ENCODE peak calls at places on chromosomes 3 and 15, in eight cellular contexts. One of them, this sample, is unnamed. For H3K27me3 and H3K36me3, the result is how much of the 10 kb centered on the place peaks cover.

GRCh38 chr3:83233715-83234114 is 1472.3 kb upstream of the GBE1 start:
- DNase-seq in HCT116: no peak
- DNase-seq in neuronal stem cell: no peak
- DNase-seq in GM12878: no peak
- DNase-seq in NT2/D1: no peak
- DNase-seq in colonic mucosa: no peak
- DNase-seq in K562: no peak
- DNase-seq in IMR-90: no peak
- DNase-seq in this sample: no peak

GRCh38 chr3:108407858-108408257 is 102.5 kb downstream of the MYH15 start:
- DNase-seq in colonic mucosa: no peak
- DNase-seq in HCT116: no peak
- DNase-seq in K562: no peak
- DNase-seq in GM12878: no peak
- DNase-seq in neuronal stem cell: no peak
- DNase-seq in IMR-90: no peak
- DNase-seq in NT2/D1: no peak
- DNase-seq in this sample: no peak

GRCh38 chr15:90364251-90364650 is 12.2 kb downstream of the ZNF774 start:
- DNase-seq in neuronal stem cell: no peak
- DNase-seq in IMR-90: peak
- DNase-seq in GM12878: no peak
- DNase-seq in NT2/D1: no peak
- DNase-seq in K562: no peak
- DNase-seq in colonic mucosa: no peak
- DNase-seq in HCT116: no peak
- DNase-seq in this sample: peak

GRCh38 chr15:40776537-40777141 is 6.9 kb downstream of the C15orf62 start:
- DNase-seq in HCT116: no peak
- DNase-seq in NT2/D1: no peak
- DNase-seq in GM12878: no peak
- DNase-seq in neuronal stem cell: no peak
- DNase-seq in IMR-90: peak
- DNase-seq in colonic mucosa: no peak
- DNase-seq in K562: no peak
- DNase-seq in this sample: peak

GRCh38 chr15:58862326-58862725 is 71.2 kb downstream of the SLTM start:
- DNase-seq in NT2/D1: no peak
- DNase-seq in GM12878: no peak
- DNase-seq in K562: no peak
- DNase-seq in colonic mucosa: no peak
- DNase-seq in neuronal stem cell: no peak
- DNase-seq in IMR-90: no peak
- DNase-seq in HCT116: no peak
- DNase-seq in this sample: no peak

GRCh38 chr3:190323241-190323617 is 983 bp upstream of the CLDN1 start:
- DNase-seq in GM12878: no peak
- DNase-seq in K562: no peak
- DNase-seq in colonic mucosa: no peak
- DNase-seq in NT2/D1: no peak
- DNase-seq in HCT116: no peak
- DNase-seq in IMR-90: no peak
- DNase-seq in neuronal stem cell: no peak
- DNase-seq in this sample: no peak

GRCh38 chr15:79406191-79406590 is 25.9 kb upstream of the MINAR1 start:
- DNase-seq in K562: no peak
- DNase-seq in neuronal stem cell: no peak
- DNase-seq in GM12878: no peak
- DNase-seq in IMR-90: no peak
- DNase-seq in NT2/D1: no peak
- DNase-seq in colonic mucosa: no peak
- DNase-seq in HCT116: no peak
- DNase-seq in this sample: no peak

GRCh38 chr3:136193273-136194043 is 2.7 kb downstream of the MSL2 start:
- DNase-seq in IMR-90: no peak
- DNase-seq in NT2/D1: no peak
- DNase-seq in K562: no peak
- DNase-seq in HCT116: no peak
- DNase-seq in neuronal stem cell: no peak
- DNase-seq in GM12878: no peak
- DNase-seq in colonic mucosa: no peak
- DNase-seq in this sample: peak

GRCh38 chr3:151819910-151820309 is 6.0 kb downstream of the AADAC start:
- DNase-seq in NT2/D1: no peak
- DNase-seq in HCT116: no peak
- DNase-seq in K562: no peak
- DNase-seq in colonic mucosa: no peak
- DNase-seq in GM12878: no peak
- DNase-seq in IMR-90: no peak
- DNase-seq in neuronal stem cell: no peak
- DNase-seq in this sample: no peak

GRCh38 chr15:90086868-90087268 is 15.4 kb downstream of the IDH2 start:
- DNase-seq in K562: peak
- DNase-seq in NT2/D1: no peak
- DNase-seq in IMR-90: peak
- DNase-seq in colonic mucosa: peak
- DNase-seq in HCT116: no peak
- DNase-seq in neuronal stem cell: no peak
- DNase-seq in GM12878: no peak
- DNase-seq in this sample: peak

GRCh38 chr3:25557641-25558040 is 107.1 kb downstream of the TOP2B start:
- DNase-seq in neuronal stem cell: no peak
- DNase-seq in colonic mucosa: no peak
- DNase-seq in GM12878: no peak
- DNase-seq in NT2/D1: no peak
- DNase-seq in IMR-90: no peak
- DNase-seq in K562: no peak
- DNase-seq in HCT116: no peak
- DNase-seq in this sample: no peak

GRCh38 chr3:185317674-185318073 is 45.3 kb upstream of the MAP3K13 start:
- DNase-seq in GM12878: no peak
- DNase-seq in IMR-90: no peak
- DNase-seq in colonic mucosa: no peak
- DNase-seq in HCT116: no peak
- DNase-seq in K562: no peak
- DNase-seq in NT2/D1: no peak
- DNase-seq in neuronal stem cell: no peak
- DNase-seq in this sample: peak

GRCh38 chr3:23945903-23946751 is 1.0 kb downstream of the NR1D2 start:
- DNase-seq in IMR-90: peak
- DNase-seq in neuronal stem cell: peak
- DNase-seq in NT2/D1: peak
- DNase-seq in HCT116: peak
- DNase-seq in K562: peak
- DNase-seq in colonic mucosa: peak
- DNase-seq in GM12878: peak
- DNase-seq in this sample: peak

GRCh38 chr3:187694801-187695200 is 7.6 kb downstream of the RTP2 start:
- DNase-seq in IMR-90: peak
- DNase-seq in neuronal stem cell: no peak
- DNase-seq in colonic mucosa: no peak
- DNase-seq in HCT116: no peak
- DNase-seq in NT2/D1: no peak
- DNase-seq in K562: no peak
- DNase-seq in GM12878: no peak
- DNase-seq in this sample: no peak

GRCh38 chr3:143771939-143772338 is 76.3 kb downstream of the SLC9A9 start:
- DNase-seq in IMR-90: no peak
- DNase-seq in GM12878: no peak
- DNase-seq in neuronal stem cell: no peak
- DNase-seq in HCT116: no peak
- DNase-seq in NT2/D1: no peak
- DNase-seq in colonic mucosa: no peak
- DNase-seq in K562: no peak
- DNase-seq in this sample: no peak

GRCh38 chr3:172347895-172348680 is 100.2 kb downstream of the GHSR start:
- DNase-seq in IMR-90: no peak
- DNase-seq in GM12878: no peak
- DNase-seq in NT2/D1: no peak
- DNase-seq in HCT116: peak
- DNase-seq in colonic mucosa: no peak
- DNase-seq in K562: no peak
- DNase-seq in neuronal stem cell: no peak
- DNase-seq in this sample: no peak

GRCh38 chr3:146701246-146701645 is 96.1 kb upstream of the PLSCR5 start:
- DNase-seq in colonic mucosa: no peak
- DNase-seq in K562: no peak
- DNase-seq in HCT116: no peak
- DNase-seq in IMR-90: no peak
- DNase-seq in GM12878: no peak
- DNase-seq in NT2/D1: no peak
- DNase-seq in neuronal stem cell: no peak
- DNase-seq in this sample: no peak

GRCh38 chr3:49625971-49626640 is 48.0 kb upstream of the APEH start:
- DNase-seq in K562: no peak
- DNase-seq in NT2/D1: no peak
- DNase-seq in colonic mucosa: no peak
- DNase-seq in GM12878: no peak
- DNase-seq in neuronal stem cell: no peak
- DNase-seq in HCT116: no peak
- DNase-seq in IMR-90: peak
- DNase-seq in this sample: no peak

GRCh38 chr15:46365612-46366011 is 730.8 kb downstream of the SQOR start:
- DNase-seq in K562: no peak
- DNase-seq in HCT116: no peak
- DNase-seq in IMR-90: no peak
- DNase-seq in colonic mucosa: no peak
- DNase-seq in NT2/D1: no peak
- DNase-seq in neuronal stem cell: no peak
- DNase-seq in GM12878: no peak
- DNase-seq in this sample: peak

DNA sequence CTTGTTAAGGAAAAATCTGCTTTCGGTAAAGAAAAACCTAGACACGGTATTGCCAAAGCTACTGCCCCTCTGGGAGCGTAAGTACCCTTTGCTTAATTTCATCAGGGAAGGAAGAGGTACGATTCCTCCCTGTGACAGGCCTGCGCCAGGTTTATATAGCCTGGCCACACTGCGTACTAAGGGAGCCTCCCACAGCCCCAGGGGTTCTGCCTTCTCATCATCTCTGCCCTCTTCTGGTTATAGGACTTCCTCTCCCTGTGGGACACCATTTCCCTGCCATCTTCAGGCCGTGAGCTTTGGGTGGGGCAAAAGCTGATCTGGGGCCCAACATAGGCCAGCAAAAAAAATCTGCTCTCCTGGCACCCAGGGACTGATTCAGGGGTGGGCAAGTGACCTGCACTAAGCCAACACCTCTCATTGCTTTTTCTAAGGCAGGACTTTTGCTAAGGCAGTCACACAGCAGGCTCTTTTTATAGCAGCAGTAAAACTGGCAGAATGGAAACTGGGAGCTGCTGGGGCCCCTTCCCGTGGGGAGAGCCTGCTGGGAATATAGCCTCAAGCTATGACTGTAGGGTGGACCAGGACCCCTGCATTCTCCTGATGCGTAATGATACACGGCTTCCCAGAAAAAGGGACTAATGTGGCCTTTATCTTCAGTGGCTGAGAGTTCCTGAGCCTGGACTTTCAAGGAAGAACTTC is 76.2 kb downstream of the PRICKLE2 start:
- DNase-seq in colonic mucosa: no peak
- DNase-seq in GM12878: no peak
- DNase-seq in HCT116: no peak
- DNase-seq in K562: no peak
- DNase-seq in IMR-90: no peak
- DNase-seq in NT2/D1: no peak
- DNase-seq in neuronal stem cell: no peak
- DNase-seq in this sample: no peak
- H3K9ac ChIP-seq in colonic mucosa: peak
- H3K9ac ChIP-seq in GM12878: no peak
- H3K9ac ChIP-seq in HCT116: no peak
- H3K9ac ChIP-seq in K562: no peak
- H3K9ac ChIP-seq in IMR-90: no peak
- H3K9ac ChIP-seq in NT2/D1: peak
- H3K9ac ChIP-seq in neuronal stem cell: no peak
- H3K9ac ChIP-seq in this sample: no peak

GRCh38 chr3:54122802-54123537 is 618 bp downstream of the CACNA2D3 start:
- DNase-seq in IMR-90: no peak
- DNase-seq in HCT116: no peak
- DNase-seq in neuronal stem cell: no peak
- DNase-seq in K562: no peak
- DNase-seq in NT2/D1: no peak
- DNase-seq in GM12878: no peak
- DNase-seq in colonic mucosa: no peak
- DNase-seq in this sample: peak
- H3K27me3 ChIP-seq in IMR-90: under half
- H3K27me3 ChIP-seq in HCT116: under half
- H3K27me3 ChIP-seq in neuronal stem cell: half or more
- H3K27me3 ChIP-seq in K562: under half
- H3K27me3 ChIP-seq in NT2/D1: half or more
- H3K27me3 ChIP-seq in GM12878: under half
- H3K27me3 ChIP-seq in colonic mucosa: under half
- H3K27me3 ChIP-seq in this sample: under half

GRCh38 chr3:16355864-16356263 is 90.9 kb downstream of the OXNAD1 start:
- DNase-seq in K562: no peak
- DNase-seq in GM12878: no peak
- DNase-seq in IMR-90: no peak
- DNase-seq in neuronal stem cell: no peak
- DNase-seq in HCT116: no peak
- DNase-seq in NT2/D1: no peak
- DNase-seq in colonic mucosa: no peak
- DNase-seq in this sample: no peak
- H3K36me3 ChIP-seq in K562: under half
- H3K36me3 ChIP-seq in GM12878: half or more
- H3K36me3 ChIP-seq in IMR-90: under half
- H3K36me3 ChIP-seq in neuronal stem cell: under half
- H3K36me3 ChIP-seq in HCT116: under half
- H3K36me3 ChIP-seq in NT2/D1: under half
- H3K36me3 ChIP-seq in colonic mucosa: under half
- H3K36me3 ChIP-seq in this sample: under half

GRCh38 chr3:142609136-142609535 is 12.9 kb downstream of the PLS1 start:
- DNase-seq in GM12878: no peak
- DNase-seq in NT2/D1: no peak
- DNase-seq in neuronal stem cell: no peak
- DNase-seq in colonic mucosa: no peak
- DNase-seq in IMR-90: no peak
- DNase-seq in K562: no peak
- DNase-seq in HCT116: no peak
- DNase-seq in this sample: no peak
- H3K9ac ChIP-seq in GM12878: no peak
- H3K9ac ChIP-seq in NT2/D1: no peak
- H3K9ac ChIP-seq in neuronal stem cell: no peak
- H3K9ac ChIP-seq in colonic mucosa: no peak
- H3K9ac ChIP-seq in IMR-90: no peak
- H3K9ac ChIP-seq in K562: no peak
- H3K9ac ChIP-seq in HCT116: no peak
- H3K9ac ChIP-seq in this sample: no peak

GRCh38 chr3:10504161-10505049 is 981 bp downstream of the ATP2B2 start:
- DNase-seq in neuronal stem cell: no peak
- DNase-seq in colonic mucosa: no peak
- DNase-seq in HCT116: no peak
- DNase-seq in IMR-90: no peak
- DNase-seq in NT2/D1: no peak
- DNase-seq in K562: no peak
- DNase-seq in GM12878: no peak
- DNase-seq in this sample: no peak
- H3K27me3 ChIP-seq in neuronal stem cell: half or more
- H3K27me3 ChIP-seq in colonic mucosa: under half
- H3K27me3 ChIP-seq in HCT116: under half
- H3K27me3 ChIP-seq in IMR-90: half or more
- H3K27me3 ChIP-seq in NT2/D1: under half
- H3K27me3 ChIP-seq in K562: half or more
- H3K27me3 ChIP-seq in GM12878: under half
- H3K27me3 ChIP-seq in this sample: half or more

This sample was measured in adipocyte.